ENCODE peak calls at places on chromosome 15, in four cellular contexts. F is MM.1S, U is neuronal stem cell, D is mesenchymal stem cell. H is an unnamed sample.

GRCh38 chr15:34610388-34610787 is 26.9 kb upstream of the GOLGA8B start:
- DNase-seq in F (peak), U (no peak), D (peak), H (peak)

GRCh38 chr15:94098877-94099606 is 132.3 kb upstream of the MCTP2 start:
- DNase-seq in F (no peak), U (no peak), D (peak), H (no peak)

GRCh38 chr15:100318880-100319279 is 22.9 kb downstream of the ADAMTS17 start:
- DNase-seq in F (no peak), U (no peak), D (no peak), H (peak)

GRCh38 chr15:97998307-97999071 is 38.0 kb downstream of the ARRDC4 start:
- DNase-seq in F (no peak), U (no peak), D (no peak), H (peak)

GRCh38 chr15:99016680-99017321 is 9.2 kb upstream of the PGPEP1L start:
- DNase-seq in F (no peak), U (no peak), D (peak), H (peak)

GRCh38 chr15:80567721-80568157 is 127.4 kb upstream of the ABHD17C start:
- DNase-seq in F (peak), U (peak), D (peak), H (peak)

GRCh38 chr15:71003314-71003713 is 110.7 kb downstream of the LRRC49 start:
- DNase-seq in F (no peak), U (no peak), D (peak), H (peak)

GRCh38 chr15:48595988-48596387 is 49.5 kb downstream of the FBN1 start:
- DNase-seq in F (no peak), U (no peak), D (no peak), H (no peak)

GRCh38 chr15:39403674-39404117 is 177.2 kb upstream of the THBS1 start:
- DNase-seq in F (no peak), U (no peak), D (peak), H (peak)

GRCh38 chr15:89780601-89781000 is 4.5 kb downstream of the MESP2 start:
- DNase-seq in F (no peak), U (no peak), D (no peak), H (no peak)

GRCh38 chr15:43977072-43977884 is 150.5 kb downstream of the WDR76 start:
- DNase-seq in F (peak), U (no peak), D (no peak), H (peak)

GRCh38 chr15:31302778-31303433 is 23.7 kb upstream of the KLF13 start:
- DNase-seq in F (no peak), U (no peak), D (no peak), H (no peak)

GRCh38 chr15:87500240-87500639 is 756.3 kb downstream of the NTRK3 start:
- DNase-seq in F (no peak), U (no peak), D (no peak), H (no peak)

GRCh38 chr15:41043276-41043675 is 72.8 kb downstream of the INO80 start:
- DNase-seq in F (no peak), U (no peak), D (peak), H (no peak)

GRCh38 chr15:39623550-39623931 is 42.7 kb downstream of the THBS1 start:
- DNase-seq in F (peak), U (no peak), D (no peak), H (no peak)

GRCh38 chr15:91258436-91258779 is 158.4 kb downstream of the SV2B start:
- DNase-seq in F (no peak), U (no peak), D (no peak), H (no peak)

GRCh38 chr15:49984436-49984835 is 134.6 kb downstream of the ATP8B4 start:
- DNase-seq in F (no peak), U (no peak), D (no peak), H (no peak)

GRCh38 chr15:27628486-27628885 is 470.6 kb downstream of the OCA2 start:
- DNase-seq in F (no peak), U (no peak), D (no peak), H (no peak)

GRCh38 chr15:63288778-63289378 is 11.5 kb downstream of the APH1B start:
- DNase-seq in F (peak), U (no peak), D (peak), H (peak)

GRCh38 chr15:48060396-48060795 is 60.4 kb upstream of the SLC24A5 start:
- DNase-seq in F (no peak), U (no peak), D (no peak), H (no peak)

GRCh38 chr15:34794590-34795206 is 651 bp downstream of the ACTC1 start:
- DNase-seq in F (no peak), U (no peak), D (no peak), H (no peak)

GRCh38 chr15:78875107-78875914 is 2.6 kb downstream of the MORF4L1 start:
- DNase-seq in F (no peak), U (no peak), D (peak), H (no peak)

DNA sequence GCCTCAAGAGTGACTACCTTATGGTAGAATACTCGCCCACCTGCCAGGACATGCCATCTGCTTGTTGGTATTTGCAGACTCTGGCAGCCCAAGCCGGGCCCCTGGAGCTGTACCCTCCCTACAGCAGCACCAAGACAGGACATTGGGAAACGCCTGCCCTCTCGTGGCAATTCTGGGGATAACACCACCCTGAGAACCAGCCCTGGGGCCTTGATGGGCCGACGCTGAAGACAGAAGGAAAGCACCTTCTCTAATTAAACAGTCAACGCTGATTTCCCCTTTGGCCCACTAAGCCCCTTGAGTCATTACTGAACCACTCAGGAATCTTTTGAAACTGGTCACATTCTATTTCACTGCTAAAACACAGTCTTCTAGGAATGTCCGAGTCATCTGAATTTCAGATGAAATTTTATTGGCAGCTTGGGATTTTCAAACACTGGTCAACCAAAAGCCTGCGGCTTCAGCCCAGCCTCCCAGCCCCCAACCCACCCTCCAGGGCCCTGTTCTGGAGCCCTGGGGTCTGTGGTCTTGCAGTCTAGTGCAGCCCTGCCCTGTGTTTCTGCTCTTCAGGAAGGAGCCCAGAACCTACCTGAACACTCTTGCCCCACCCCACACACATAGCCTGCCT is 91.3 kb downstream of the TMEM266 start:
- DNase-seq in F (peak), U (peak), D (peak), H (peak)
- H3K4me3 ChIP-seq in F (peak), U (no peak), D (no peak), H (no peak)

DNA sequence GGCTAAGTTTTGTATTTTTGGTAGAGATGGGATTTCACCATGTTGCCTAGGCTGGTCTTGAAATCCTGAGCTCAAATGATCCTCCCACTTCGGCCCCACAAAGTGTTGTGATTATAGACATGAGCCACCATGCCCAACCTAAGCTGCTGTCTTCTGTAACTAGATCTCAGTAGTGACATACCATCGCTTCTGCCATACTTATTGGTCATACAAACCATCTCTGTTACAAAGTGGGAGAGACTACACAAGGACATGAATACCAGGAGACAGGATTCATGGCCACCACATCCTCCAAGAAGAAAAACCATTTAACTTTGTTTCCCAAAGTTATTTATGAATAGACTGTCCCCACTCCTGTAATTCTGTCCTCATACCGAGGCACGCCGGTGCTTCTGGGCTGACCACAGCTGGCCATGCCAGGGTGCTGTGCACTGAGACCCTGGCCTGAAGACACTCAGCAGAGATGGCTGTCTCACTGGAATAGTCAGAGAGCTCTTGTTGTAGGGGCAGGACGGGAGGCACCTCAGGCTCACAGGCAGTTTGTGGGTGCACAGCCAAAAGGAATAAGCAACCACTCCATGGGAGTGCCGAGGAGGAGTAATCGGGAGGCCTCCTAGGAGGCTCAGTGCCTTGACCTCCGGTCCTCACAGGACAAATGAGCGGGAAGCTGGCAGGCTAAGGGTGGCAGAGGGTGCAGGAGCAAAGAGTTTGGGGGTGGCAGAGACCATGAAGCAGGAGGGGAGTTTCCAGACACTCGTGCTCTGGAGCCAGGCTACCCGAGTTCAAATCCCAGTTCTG is 81.5 kb downstream of the SMAD6 start:
- DNase-seq in F (no peak), U (no peak), D (peak), H (no peak)
- H3K4me2 ChIP-seq in F (no peak), U (no peak), D (no peak), H (no peak)

GRCh38 chr15:69082556-69082955 is 68.1 kb downstream of the NOX5 start:
- DNase-seq in F (no peak), U (no peak), D (no peak), H (no peak)
- H3K4me3 ChIP-seq in F (no peak), U (no peak), D (peak), H (no peak)

GRCh38 chr15:64847016-64847415 is 5.3 kb downstream of the PLEKHO2 start:
- DNase-seq in F (no peak), U (no peak), D (no peak), H (no peak)

GRCh38 chr15:64847448-64847847 is 5.7 kb downstream of the PLEKHO2 start:
- DNase-seq in F (no peak), U (no peak), D (no peak), H (no peak)

GRCh38 chr15:64845826-64846225 is 4.1 kb downstream of the PLEKHO2 start:
- DNase-seq in F (no peak), U (no peak), D (no peak), H (no peak)

GRCh38 chr15:64846246-64846645 is 4.5 kb downstream of the PLEKHO2 start:
- DNase-seq in F (no peak), U (no peak), D (no peak), H (no peak)

DNA sequence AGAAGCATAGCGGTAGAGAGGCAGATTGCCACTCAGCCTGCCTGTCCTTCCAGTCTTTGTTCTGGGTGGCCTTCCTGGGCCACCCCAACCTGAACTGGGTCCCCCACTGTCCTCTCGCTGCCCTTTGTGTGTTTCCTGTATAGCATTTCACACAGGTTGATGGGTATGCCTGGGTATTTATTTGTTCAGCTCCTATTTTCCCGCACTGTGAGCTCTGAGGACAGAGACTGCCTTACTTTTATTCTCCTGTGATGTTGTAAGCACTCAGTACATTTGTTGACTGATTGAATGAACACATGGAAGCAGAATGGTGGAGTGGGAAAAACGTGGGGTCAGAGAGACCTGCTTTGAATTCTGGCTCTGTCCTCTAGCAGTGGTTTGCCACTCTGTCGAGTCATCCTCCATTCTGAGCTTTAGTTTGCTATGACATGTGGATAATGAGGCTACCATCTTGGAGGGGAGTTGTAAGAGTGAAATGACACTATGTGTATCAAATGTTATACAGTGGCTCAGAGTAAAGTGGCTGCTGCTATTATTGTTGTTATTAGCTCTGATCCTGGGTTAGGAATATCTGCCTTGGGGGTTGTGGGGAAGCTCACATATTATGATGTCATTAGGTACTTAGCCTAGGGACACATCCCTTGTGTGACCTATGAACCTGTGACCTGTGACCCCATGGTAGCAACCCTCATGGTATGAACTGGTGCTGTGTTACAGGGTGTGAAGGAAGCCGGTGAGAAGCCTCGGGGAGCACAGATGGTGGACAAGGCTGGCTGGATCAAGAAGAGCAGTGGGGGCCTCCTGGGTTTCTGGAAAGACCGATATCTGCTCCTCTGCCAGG is 6.4 kb downstream of the PLEKHO2 start:
- DNase-seq in F (no peak), U (no peak), D (no peak), H (no peak)
- H3K4me2 ChIP-seq in F (no peak), U (no peak), D (no peak), H (no peak)

H was measured in PC-3.